ENCODE peak calls at places on chromosomes 13 and 19, in four cellular contexts. V, N, D and X are unnamed samples.

GRCh38 chr19:30385174-30385573 is 13.0 kb downstream of the ZNF536 start:
- DNase-seq in N (no peak), V (no peak), D (no peak), X (no peak)

GRCh38 chr13:49584771-49585182 is 581 bp downstream of the RCBTB1 start:
- DNase-seq in N (no peak), V (no peak), D (no peak), X (no peak)

GRCh38 chr13:53743906-53744305 is 715.3 kb downstream of the OLFM4 start:
- DNase-seq in D (no peak), N (no peak), V (no peak), X (no peak)

GRCh38 chr13:21218351-21219043 is 42.0 kb downstream of the MRPL57 start:
- DNase-seq in D (no peak), N (no peak), V (no peak), X (no peak)

GRCh38 chr19:53903055-53903680 is 5.9 kb upstream of the CACNG7 start:
- DNase-seq in N (no peak), D (peak; percentile 37), V (no peak), X (peak; percentile 39)

GRCh38 chr13:30796833-30797601 is 61.7 kb downstream of the ALOX5AP start:
- DNase-seq in V (no peak), D (no peak), N (no peak), X (peak; percentile 18)

GRCh38 chr19:14479985-14480694 is 5.0 kb upstream of the PTGER1 start:
- DNase-seq in V (no peak), N (peak; percentile 48), D (no peak), X (peak; percentile 29)

GRCh38 chr19:5115351-5115750 is 146.4 kb downstream of the KDM4B start:
- DNase-seq in V (no peak), D (no peak), N (no peak), X (no peak)

GRCh38 chr13:80239116-80239515 is 101.8 kb downstream of the SPRY2 start:
- DNase-seq in D (no peak), V (no peak), N (no peak), X (no peak)

GRCh38 chr13:102773441-102774209 is at the start of gene TEX30:
- DNase-seq in D (peak; percentile 83), N (peak; percentile 85), V (peak; percentile 91), X (peak; percentile 81)

GRCh38 chr19:29622191-29623070 is 16.3 kb downstream of the POP4 start:
- DNase-seq in V (no peak), N (no peak), D (no peak), X (no peak)

GRCh38 chr13:48233097-48233885 is at the start of gene ITM2B:
- DNase-seq in V (peak; percentile 77), D (peak; percentile 84), N (peak; percentile 84), X (peak; percentile 82)

GRCh38 chr19:33763661-33764343 is 32.9 kb upstream of the KCTD15 start:
- DNase-seq in N (peak; percentile 33), V (no peak), D (no peak), X (peak; percentile 63)

GRCh38 chr13:25657062-25657588 is 285.4 kb downstream of the ATP8A2 start:
- DNase-seq in V (no peak), D (no peak), N (no peak), X (no peak)

GRCh38 chr13:25660996-25661395 is 289.2 kb downstream of the ATP8A2 start:
- DNase-seq in N (no peak), V (no peak), D (no peak), X (no peak)

GRCh38 chr13:25668345-25668744 is 296.6 kb downstream of the ATP8A2 start:
- DNase-seq in V (no peak), D (no peak), N (no peak), X (no peak)

GRCh38 chr13:25659091-25659502 is 287.3 kb downstream of the ATP8A2 start:
- DNase-seq in V (no peak), D (no peak), N (no peak), X (no peak)

GRCh38 chr13:25662516-25662915 is 290.7 kb downstream of the ATP8A2 start:
- DNase-seq in D (no peak), V (no peak), N (no peak), X (no peak)
- H3K4me3 ChIP-seq in D (no peak overlapping the region), V (no peak overlapping the region), N (no peak overlapping the region), X (no peak overlapping the region)

GRCh38 chr19:19490247-19490968 is 24.9 kb downstream of the TSSK6 start:
- DNase-seq in N (peak; percentile 69), V (peak; percentile 88), D (peak; percentile 88), X (peak; percentile 82)
- H3K4me1 ChIP-seq in N (peaks cover 52% of the 10 kb centered on the region), V (peaks cover 32% of the 10 kb centered on the region), D (peaks cover 29% of the 10 kb centered on the region), X (peaks cover 48% of the 10 kb centered on the region)

GRCh38 chr19:1468274-1469199 is 10.5 kb downstream of the C19orf25 start:
- DNase-seq in N (no peak), D (no peak), V (no peak), X (peak; percentile 48)

GRCh38 chr19:1467512-1468273 is 11.3 kb downstream of the C19orf25 start:
- DNase-seq in D (no peak), V (no peak), N (no peak), X (no peak)

GRCh38 chr19:1470864-1471513 is 8.0 kb downstream of the C19orf25 start:
- DNase-seq in V (no peak), N (no peak), D (no peak), X (no peak)

GRCh38 chr19:1469936-1470863 is 8.8 kb downstream of the C19orf25 start:
- DNase-seq in V (no peak), D (peak; percentile 65), N (peak; percentile 51), X (no peak)

DNA sequence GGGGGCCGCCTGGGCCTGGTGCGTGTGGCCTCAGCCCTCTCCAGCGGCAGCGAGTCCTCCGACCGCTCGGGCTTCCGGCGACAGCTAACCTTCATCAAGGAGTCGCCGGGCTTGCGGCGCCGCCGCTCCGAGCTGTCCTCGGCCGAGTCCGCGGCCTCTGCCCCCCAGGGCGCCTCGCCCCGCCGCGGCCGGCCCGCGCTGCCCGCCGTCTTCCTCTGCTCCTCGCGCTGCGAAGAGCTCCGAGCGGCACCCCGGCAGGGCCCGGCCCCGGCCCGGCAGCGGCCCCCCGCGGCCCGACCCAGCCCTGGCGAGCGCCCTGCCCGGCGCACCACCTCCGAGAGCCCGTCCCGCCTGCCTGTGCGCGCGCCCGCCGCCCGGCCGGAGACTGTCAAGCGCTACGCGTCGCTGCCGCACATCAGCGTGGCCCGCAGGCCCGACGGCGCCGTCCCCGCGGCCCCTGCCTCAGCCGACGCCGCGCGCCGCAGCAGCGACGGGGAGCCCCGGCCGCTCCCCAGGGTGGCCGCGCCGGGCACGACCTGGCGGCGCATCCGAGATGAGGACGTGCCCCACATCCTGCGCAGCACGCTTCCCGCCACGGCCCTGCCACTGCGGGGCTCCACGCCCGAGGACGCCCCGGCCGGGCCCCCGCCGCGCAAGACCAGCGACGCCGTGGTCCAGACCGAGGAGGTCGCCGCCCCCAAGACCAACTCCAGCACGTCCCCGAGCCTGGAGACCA is 9.6 kb downstream of the C19orf25 start:
- DNase-seq in N (no peak), V (no peak), D (no peak), X (peak; percentile 28)
- H3K4me3 ChIP-seq in N (peak overlapping the region; percentile 75), V (peak overlapping the region; percentile 32), D (peak overlapping the region; percentile 27), X (no peak overlapping the region)

DNA sequence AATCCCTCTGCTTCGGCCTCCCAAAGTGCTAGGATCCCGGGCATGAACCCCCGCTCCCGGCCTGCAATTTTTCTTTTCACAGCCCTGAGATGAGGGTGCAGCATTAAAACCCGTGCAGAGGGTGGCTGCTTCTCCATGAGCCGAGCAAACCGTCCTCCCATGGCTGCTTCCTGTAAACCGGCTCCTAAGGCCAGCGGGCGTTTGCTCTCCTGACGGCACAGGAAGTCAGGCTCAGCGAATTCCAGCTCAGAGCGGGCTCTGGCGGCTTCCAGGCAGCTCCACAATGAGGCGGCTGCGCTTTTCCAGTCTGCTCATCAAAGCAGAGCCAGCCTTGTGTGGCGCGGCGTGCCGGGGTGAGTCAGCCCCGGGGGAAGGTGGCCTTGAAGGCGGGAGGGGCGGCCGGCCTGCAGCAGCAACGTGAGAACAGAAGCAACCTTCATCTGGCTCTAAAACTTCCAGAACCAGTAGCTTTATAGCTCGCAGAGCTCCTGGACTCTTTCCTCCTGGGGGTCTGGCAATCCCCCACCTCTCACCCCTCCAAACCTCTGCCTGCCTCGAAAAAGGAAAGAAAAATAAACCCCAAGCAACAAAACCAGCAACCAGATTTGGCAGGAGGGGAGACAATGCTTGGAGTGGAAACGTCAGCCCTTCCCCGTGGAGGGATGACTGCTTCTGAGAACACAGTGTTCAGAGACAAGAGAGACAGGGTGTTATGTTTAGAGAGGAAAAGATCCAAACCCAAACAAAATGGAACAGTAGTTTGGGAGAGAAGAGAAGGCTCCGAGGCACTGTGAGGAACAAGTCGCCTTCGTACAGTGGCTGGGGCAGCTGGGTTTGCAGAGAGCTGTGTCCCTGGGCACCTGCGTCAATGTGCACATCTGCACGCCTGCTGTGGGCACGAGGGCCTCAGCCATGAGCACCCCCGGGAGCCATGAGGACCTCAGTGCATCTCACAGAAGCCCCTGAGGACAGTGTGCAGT is 67.8 kb downstream of the GADD45B start:
- DNase-seq in V (peak; percentile 98), D (peak; percentile 88), N (peak; percentile 94), X (peak; percentile 96)
- H3K4me1 ChIP-seq in V (peaks cover 81% of the 10 kb centered on the region), D (peaks cover 20% of the 10 kb centered on the region), N (peaks cover 81% of the 10 kb centered on the region), X (peaks cover 54% of the 10 kb centered on the region)

GRCh38 chr19:49042177-49042576 is 1.5 kb upstream of the CGB5 start:
- DNase-seq in D (no peak), V (no peak), N (no peak), X (no peak)
- H3K4me3 ChIP-seq in D (no peak overlapping the region), V (no peak overlapping the region), N (no peak overlapping the region), X (no peak overlapping the region)

GRCh38 chr13:105311094-105311493 is 1224.4 kb downstream of the EFNB2 start:
- DNase-seq in D (no peak), N (no peak), V (no peak), X (no peak)
- H3K4me1 ChIP-seq in D (no peaks in the 10 kb centered on the region), N (no peaks in the 10 kb centered on the region), V (no peaks in the 10 kb centered on the region), X (no peaks in the 10 kb centered on the region)

DNA sequence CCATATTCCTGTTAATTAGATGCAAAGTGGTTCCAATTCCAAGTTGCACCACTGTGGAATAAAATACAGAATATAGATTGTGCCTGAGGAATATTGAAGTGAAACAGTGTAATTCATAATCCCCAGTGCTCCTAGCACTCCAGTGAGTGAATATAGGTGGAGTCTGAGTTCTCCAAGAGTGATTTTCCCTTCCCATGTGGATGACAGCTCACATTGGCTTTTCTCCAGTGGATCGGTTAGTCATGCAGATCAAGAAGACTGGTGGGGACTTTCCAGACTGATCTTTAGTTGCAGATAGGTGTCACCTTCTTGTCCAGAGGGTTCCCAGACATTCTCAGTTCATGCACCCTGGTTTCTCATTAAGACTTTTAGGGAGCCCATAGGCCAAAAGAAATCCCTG is 47.8 kb downstream of the SPATA13 start:
- DNase-seq in N (no peak), V (no peak), D (no peak), X (no peak)
- H3K4me3 ChIP-seq in N (no peak overlapping the region), V (no peak overlapping the region), D (no peak overlapping the region), X (no peak overlapping the region)

DNA sequence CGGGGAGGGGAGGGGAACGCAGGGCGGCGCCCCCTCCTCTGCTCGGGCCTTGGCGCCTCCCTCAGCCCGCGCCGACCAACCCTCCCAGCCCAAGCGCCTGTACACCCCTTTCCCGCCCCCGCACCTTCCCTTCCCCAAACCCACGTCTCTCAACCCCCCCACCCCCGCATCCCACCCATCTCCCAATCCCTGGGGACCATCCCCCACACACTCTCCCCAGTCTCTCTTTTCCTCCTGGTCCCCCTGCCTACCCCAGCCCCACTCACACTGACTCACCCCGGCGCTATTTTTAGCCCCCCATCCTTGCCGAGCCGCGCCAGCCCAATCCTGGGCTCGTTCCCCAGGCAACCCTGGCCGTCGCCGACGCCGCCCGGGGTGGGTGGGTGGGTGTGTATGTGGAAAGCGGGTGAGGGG is 11.7 kb downstream of the CIC start:
- DNase-seq in V (peak; percentile 90), D (peak; percentile 52), N (no peak), X (no peak)
- H3K4me1 ChIP-seq in V (peaks cover 79% of the 10 kb centered on the region), D (peaks cover 40% of the 10 kb centered on the region), N (peaks cover 91% of the 10 kb centered on the region), X (peaks cover 80% of the 10 kb centered on the region)